ENCODE peak calls at places on chromosomes 12 and 14, in eight cellular contexts. R is cardiac fibroblast; J is mammary epithelial cell; Z is fibroblast of gingiva; A is coronary artery; N is activated T-helper 1 cell treated with anti-CD3 and anti-CD28 coated beads, Interleukin-2, amount 50 U/mL, for 16 hours; S is LoVo; M is H1. G is an unnamed sample.

GRCh38 chr12:103279444-103279843 is 216.3 kb downstream of the C12orf42 start:
- DNase-seq in S (no peak), Z (no peak), J (peak), R (no peak), M (no peak), N (no peak), A (no peak), G (no peak)

GRCh38 chr14:47772652-47773051 is 97.2 kb upstream of the MDGA2 start:
- DNase-seq in N (no peak), R (no peak), M (no peak), S (no peak), Z (no peak), A (no peak), J (no peak), G (no peak)

GRCh38 chr12:55142896-55143870 is 17.0 kb downstream of the OR9K2 start:
- DNase-seq in R (peak), J (peak), M (peak), A (no peak), S (peak), N (peak), Z (no peak), G (peak)

GRCh38 chr14:92982941-92983340 is 60.0 kb downstream of the CHGA start:
- DNase-seq in J (peak), A (no peak), S (no peak), Z (no peak), R (no peak), N (no peak), M (no peak), G (no peak)

GRCh38 chr12:94184995-94185711 is 36.8 kb downstream of the PLXNC1 start:
- DNase-seq in R (no peak), J (no peak), A (no peak), Z (no peak), N (no peak), S (no peak), M (no peak), G (no peak)

GRCh38 chr12:89134213-89134770 is 218.0 kb downstream of the DUSP6 start:
- DNase-seq in J (no peak), S (no peak), A (no peak), M (no peak), R (no peak), N (no peak), Z (no peak), G (no peak)

GRCh38 chr12:121121805-121122204 is 10.9 kb upstream of the P2RX7 start:
- DNase-seq in N (no peak), A (no peak), M (no peak), J (no peak), Z (no peak), R (no peak), S (no peak), G (no peak)

GRCh38 chr12:112322882-112323547 is 59.2 kb downstream of the HECTD4 start:
- DNase-seq in Z (no peak), A (no peak), N (no peak), J (peak), S (no peak), M (no peak), R (no peak), G (no peak)

GRCh38 chr14:90726656-90727055 is 89.6 kb downstream of the TTC7B start:
- DNase-seq in N (no peak), Z (peak), J (peak), R (peak), M (no peak), A (no peak), S (peak), G (no peak)

GRCh38 chr12:32457251-32458025 is 58.1 kb downstream of the FGD4 start:
- DNase-seq in N (no peak), Z (no peak), A (no peak), J (no peak), M (no peak), S (no peak), R (peak), G (no peak)

GRCh38 chr12:128684357-128684756 is 139.4 kb downstream of the SLC15A4 start:
- DNase-seq in S (no peak), J (no peak), A (no peak), M (no peak), R (no peak), N (no peak), Z (no peak), G (no peak)

GRCh38 chr14:105420141-105420975 is 731 bp downstream of the MTA1 start:
- DNase-seq in Z (no peak), A (no peak), N (no peak), R (no peak), M (no peak), S (no peak), J (no peak), G (no peak)

GRCh38 chr14:75484711-75485429 is 37.4 kb upstream of the BATF start:
- DNase-seq in A (peak), S (no peak), R (no peak), J (peak), N (no peak), M (peak), Z (no peak), G (no peak)

GRCh38 chr14:59376691-59377090 is 88.5 kb downstream of the GPR135 start:
- DNase-seq in Z (no peak), M (no peak), R (no peak), N (no peak), A (no peak), S (no peak), J (no peak), G (no peak)

GRCh38 chr12:117850048-117850447 is 118.7 kb downstream of the KSR2 start:
- DNase-seq in Z (peak), A (no peak), S (peak), R (peak), N (no peak), J (peak), M (peak), G (no peak)

GRCh38 chr12:124399622-124400021 is 104.7 kb downstream of the RFLNA start:
- DNase-seq in R (peak), S (peak), A (no peak), J (no peak), M (peak), Z (no peak), N (no peak), G (no peak)

GRCh38 chr12:89831696-89832095 is 123.1 kb upstream of the ATP2B1 start:
- DNase-seq in M (no peak), N (no peak), R (no peak), A (no peak), J (no peak), Z (no peak), S (no peak), G (no peak)

GRCh38 chr14:73913256-73913655 is 26.6 kb downstream of the ZNF410 start:
- DNase-seq in R (peak), S (no peak), M (no peak), Z (no peak), J (no peak), N (no peak), A (no peak), G (no peak)

GRCh38 chr12:123763093-123763492 is 992 bp downstream of the DNAH10 start:
- DNase-seq in A (no peak), S (no peak), R (no peak), M (peak), N (no peak), Z (no peak), J (no peak), G (no peak)

GRCh38 chr12:115912440-115912839 is 365.1 kb downstream of the MED13L start:
- DNase-seq in Z (no peak), S (no peak), M (no peak), J (no peak), N (no peak), R (no peak), A (peak), G (no peak)

GRCh38 chr12:25623816-25624215 is 70.7 kb upstream of the LMNTD1 start:
- DNase-seq in A (no peak), S (no peak), J (peak), Z (no peak), R (peak), N (no peak), M (no peak), G (no peak)

GRCh38 chr14:69808919-69809808 is 12.1 kb upstream of the SLC10A1 start:
- DNase-seq in N (no peak), R (no peak), S (no peak), Z (no peak), M (no peak), J (no peak), A (no peak), G (no peak)

GRCh38 chr14:86662334-86662733 is 1132.4 kb downstream of the FLRT2 start:
- DNase-seq in M (no peak), R (no peak), J (no peak), A (no peak), N (no peak), Z (no peak), S (no peak), G (no peak)

GRCh38 chr14:26719514-26719913 is 121.7 kb upstream of the NOVA1 start:
- DNase-seq in N (no peak), A (no peak), Z (peak), S (no peak), M (no peak), R (peak), J (no peak), G (no peak)

GRCh38 chr12:22083167-22083566 is 37.1 kb downstream of the CMAS start:
- DNase-seq in N (no peak), Z (peak), R (peak), A (no peak), S (peak), J (peak), M (no peak), G (no peak)

GRCh38 chr14:63893701-63894458 is 41.1 kb downstream of the SYNE2 start:
- DNase-seq in N (no peak), S (no peak), Z (peak), J (peak), M (no peak), A (peak), R (peak), G (no peak)

GRCh38 chr12:119840617-119841016 is 36.5 kb downstream of the CIT start:
- DNase-seq in S (no peak), A (no peak), R (no peak), Z (no peak), M (no peak), N (no peak), J (no peak), G (no peak)

GRCh38 chr12:6956332-6956727 is 5.2 kb downstream of the PTPN6 start:
- DNase-seq in M (no peak), J (no peak), N (no peak), S (no peak), Z (no peak), R (no peak), A (no peak), G (no peak)

GRCh38 chr12:120797677-120798642 is 72.3 kb downstream of the ACADS start:
- DNase-seq in Z (no peak), S (no peak), A (no peak), N (no peak), J (peak), M (no peak), R (no peak), G (no peak)

GRCh38 chr12:1630081-1630826 is 1.2 kb downstream of the WNT5B start:
- DNase-seq in J (no peak), R (peak), S (peak), A (no peak), N (no peak), M (peak), Z (peak), G (no peak)

GRCh38 chr12:80567391-80567790 is 123.4 kb downstream of the PTPRQ start:
- DNase-seq in M (no peak), R (peak), N (no peak), Z (peak), J (peak), S (no peak), A (no peak), G (no peak)

GRCh38 chr14:99544971-99545370 is 59.0 kb downstream of the CCDC85C start:
- DNase-seq in R (no peak), A (no peak), S (no peak), Z (no peak), N (no peak), J (no peak), M (no peak), G (no peak)

GRCh38 chr12:28645436-28645835 is 455.2 kb downstream of the CCDC91 start:
- DNase-seq in M (no peak), N (no peak), R (no peak), J (no peak), A (no peak), Z (no peak), S (no peak), G (no peak)

GRCh38 chr12:52355181-52355580 is 12.1 kb downstream of the KRT85 start:
- DNase-seq in J (no peak), M (no peak), R (no peak), Z (no peak), S (no peak), N (no peak), A (no peak), G (no peak)

GRCh38 chr12:64625243-64626077 is 15.2 kb downstream of the RASSF3 start:
- DNase-seq in A (peak), J (peak), R (peak), N (no peak), S (peak), Z (peak), M (no peak), G (no peak)

GRCh38 chr14:47273939-47274338 is 401.5 kb downstream of the MDGA2 start:
- DNase-seq in S (no peak), J (no peak), Z (no peak), N (no peak), R (no peak), A (no peak), M (no peak), G (no peak)

GRCh38 chr12:16048511-16048910 is 137.4 kb downstream of the DERA start:
- DNase-seq in S (no peak), J (no peak), A (no peak), N (no peak), R (no peak), M (no peak), Z (no peak), G (no peak)

GRCh38 chr12:121288941-121289340 is 7.6 kb downstream of the CAMKK2 start:
- DNase-seq in N (no peak), R (no peak), A (no peak), S (no peak), M (no peak), J (no peak), Z (no peak), G (no peak)

G was measured in stimulated activated CD8-positive, alpha-beta memory T cell treated with anti-CD3 and anti-CD28 coated beads, Interleukin-15, amount 100 ng/mL, for 1 hour.